ENCODE peak calls at places on chromosomes 12 and 14, in four cellular contexts. K, S, U and R are unnamed samples.
A peak's percentile ranks its signal among the peaks of the same experiment; 100 is the strongest.

GRCh38 chr14:50061664-50062437 is 54.5 kb downstream of the VCPKMT start:
- DNase-seq in K (no peak), S (peak; percentile 76), U (peak; percentile 84), R (no peak)

GRCh38 chr12:42698213-42698612 is 108.7 kb upstream of the PRICKLE1 start:
- DNase-seq in K (no peak), S (no peak), U (no peak), R (no peak)

GRCh38 chr14:78405071-78405856 is 235.1 kb downstream of the NRXN3 start:
- DNase-seq in K (no peak), S (no peak), U (no peak), R (no peak)

GRCh38 chr14:67446371-67447032 is 34.5 kb upstream of the PLEK2 start:
- DNase-seq in K (no peak), S (no peak), U (no peak), R (no peak)

GRCh38 chr12:77845831-77846230 is 15.1 kb downstream of the NAV3 start:
- DNase-seq in K (no peak), S (no peak), U (no peak), R (no peak)

GRCh38 chr14:43894534-43894933 is 612.5 kb downstream of the FSCB start:
- DNase-seq in K (no peak), S (no peak), U (no peak), R (no peak)

GRCh38 chr12:132685400-132685799 is 1.7 kb downstream of the POLE start:
- DNase-seq in K (no peak), S (no peak), U (no peak), R (no peak)

GRCh38 chr12:105085537-105085936 is 1.3 kb upstream of the ALDH1L2 start:
- DNase-seq in K (no peak), S (no peak), U (no peak), R (no peak)

GRCh38 chr14:72500234-72500838 is 393.6 kb downstream of the DPF3 start:
- DNase-seq in K (no peak), S (no peak), U (no peak), R (no peak)

GRCh38 chr12:52059582-52060497 is 8.6 kb downstream of the NR4A1 start:
- DNase-seq in K (no peak), S (no peak), U (no peak), R (no peak)

GRCh38 chr14:36512585-36513003 is 7.4 kb downstream of the NKX2-1 start:
- DNase-seq in K (no peak), S (no peak), U (no peak), R (no peak)

GRCh38 chr14:73786942-73787759 is 64.5 kb upstream of the PTGR2 start:
- DNase-seq in K (peak; percentile 81), S (no peak), U (no peak), R (no peak)

GRCh38 chr12:70247653-70248199 is 4.5 kb downstream of the CNOT2 start:
- DNase-seq in K (no peak), S (no peak), U (no peak), R (no peak)

GRCh38 chr14:98960617-98961013 is 311.4 kb downstream of the BCL11B start:
- DNase-seq in K (no peak), S (no peak), U (no peak), R (no peak)

GRCh38 chr12:21988619-21989018 is 47.4 kb upstream of the ABCC9 start:
- DNase-seq in K (no peak), S (no peak), U (no peak), R (no peak)

GRCh38 chr14:68549966-68550705 is 242.7 kb downstream of the ZFP36L1 start:
- DNase-seq in K (peak; percentile 41), S (no peak), U (no peak), R (no peak)

GRCh38 chr14:31283153-31283552 is 75.6 kb upstream of the HECTD1 start:
- DNase-seq in K (no peak), S (no peak), U (no peak), R (no peak)

GRCh38 chr14:81062816-81063215 is 107.4 kb downstream of the TSHR start:
- DNase-seq in K (peak; percentile 50), S (peak; percentile 10), U (peak; percentile 1), R (no peak)

GRCh38 chr14:66507181-66507721 is 696 bp upstream of the GPHN start:
- DNase-seq in K (no peak), S (no peak), U (no peak), R (peak; percentile 5)

GRCh38 chr14:98707522-98707921 is 564.5 kb downstream of the BCL11B start:
- DNase-seq in K (no peak), S (no peak), U (no peak), R (no peak)

GRCh38 chr12:14810953-14811483 is 3.0 kb downstream of the SMCO3 start:
- DNase-seq in K (no peak), S (peak; percentile 44), U (no peak), R (no peak)

GRCh38 chr14:104403421-104404220 is 175.9 kb upstream of the C14orf180 start:
- DNase-seq in K (peak; percentile 44), S (no peak), U (no peak), R (no peak)

GRCh38 chr14:54285030-54285429 is 111.8 kb upstream of the CDKN3 start:
- DNase-seq in K (no peak), S (no peak), U (no peak), R (no peak)

GRCh38 chr12:12441891-12442461 is 85.1 kb downstream of the BORCS5 start:
- DNase-seq in K (no peak), S (no peak), U (no peak), R (no peak)

GRCh38 chr14:89921896-89922548 is 32.5 kb downstream of the EFCAB11 start:
- DNase-seq in K (no peak), S (no peak), U (no peak), R (no peak)

GRCh38 chr14:89918721-89919120 is 35.8 kb downstream of the EFCAB11 start:
- DNase-seq in K (no peak), S (no peak), U (no peak), R (no peak)

GRCh38 chr14:89922549-89922907 is 32.0 kb downstream of the EFCAB11 start:
- DNase-seq in K (no peak), S (no peak), U (no peak), R (no peak)

GRCh38 chr14:89920041-89920440 is 34.5 kb downstream of the EFCAB11 start:
- DNase-seq in K (no peak), S (no peak), U (no peak), R (no peak)

GRCh38 chr14:89921346-89921745 is 33.2 kb downstream of the EFCAB11 start:
- DNase-seq in K (no peak), S (no peak), U (no peak), R (no peak)
- TF ChIP-seq SUZ12 in K (no peak), S (no peak), U (no peak), R (no peak)

DNA sequence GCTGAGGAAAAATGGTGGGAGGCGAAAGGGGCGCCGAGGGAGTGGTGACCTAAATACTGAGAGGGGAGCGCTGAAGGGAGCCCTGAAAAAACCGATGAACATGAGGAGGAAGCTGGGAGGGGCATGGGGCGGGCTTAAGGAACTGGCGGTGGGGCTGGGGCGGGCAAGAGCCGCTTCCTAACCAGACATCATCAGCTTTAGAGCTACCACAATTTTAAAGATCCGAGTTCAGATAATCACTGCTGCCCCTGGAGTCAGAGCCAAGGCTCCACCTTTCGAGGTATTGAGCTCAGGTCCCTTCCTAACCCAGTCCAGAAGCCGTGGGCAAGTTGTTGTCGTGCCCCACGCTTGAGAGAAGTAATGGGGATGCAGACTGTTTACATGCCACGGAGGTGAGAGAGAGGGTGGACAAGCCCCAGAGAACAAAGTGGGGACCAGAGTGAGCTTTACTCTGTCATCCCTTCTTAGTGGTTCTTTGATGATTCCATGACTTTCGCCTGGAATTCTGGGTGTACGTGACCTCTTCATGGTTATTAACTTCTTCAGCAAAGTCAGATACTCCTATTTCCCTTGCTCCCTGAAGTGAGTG is 393 bp downstream of the ORMDL2 start:
- DNase-seq in K (no peak), S (no peak), U (no peak), R (no peak)
- H3K9ac ChIP-seq in K (peak overlapping the region; percentile 78), S (peak overlapping the region; percentile 78), U (peak overlapping the region; percentile 72), R (peak overlapping the region; percentile 83)

GRCh38 chr12:125221602-125222001 is 156.4 kb downstream of the AACS start:
- DNase-seq in K (no peak), S (no peak), U (no peak), R (no peak)

GRCh38 chr12:125218952-125219351 is 153.7 kb downstream of the AACS start:
- DNase-seq in K (no peak), S (no peak), U (no peak), R (no peak)

GRCh38 chr12:125222876-125223275 is 157.6 kb downstream of the AACS start:
- DNase-seq in K (no peak), S (no peak), U (no peak), R (no peak)

GRCh38 chr12:125217308-125217707 is 152.1 kb downstream of the AACS start:
- DNase-seq in K (no peak), S (no peak), U (no peak), R (no peak)

GRCh38 chr12:125220404-125221273 is 155.4 kb downstream of the AACS start:
- DNase-seq in K (no peak), S (no peak), U (no peak), R (no peak)
- TF ChIP-seq SUZ12 in K (no peak), S (no peak), U (no peak), R (no peak)

GRCh38 chr14:100677152-100677924 is 49.4 kb upstream of the DLK1 start:
- DNase-seq in K (no peak), S (peak; percentile 80), U (no peak), R (no peak)

GRCh38 chr14:100680439-100681051 is 46.1 kb upstream of the DLK1 start:
- DNase-seq in K (no peak), S (no peak), U (no peak), R (no peak)

GRCh38 chr14:100677925-100678765 is 48.5 kb upstream of the DLK1 start:
- DNase-seq in K (no peak), S (no peak), U (no peak), R (no peak)

GRCh38 chr14:100679707-100680438 is 46.8 kb upstream of the DLK1 start:
- DNase-seq in K (no peak), S (peak; percentile 83), U (no peak), R (no peak)

GRCh38 chr14:100679170-100679569 is 47.5 kb upstream of the DLK1 start:
- DNase-seq in K (no peak), S (no peak), U (no peak), R (no peak)
- H3K9ac ChIP-seq in K (no peak overlapping the region), S (peak overlapping the region; percentile 28), U (no peak overlapping the region), R (no peak overlapping the region)

GRCh38 chr14:26170885-26171284 is 426.9 kb downstream of the NOVA1 start:
- DNase-seq in K (no peak), S (no peak), U (no peak), R (no peak)

GRCh38 chr14:26175659-26176058 is 422.2 kb downstream of the NOVA1 start:
- DNase-seq in K (no peak), S (no peak), U (no peak), R (no peak)

GRCh38 chr14:26174395-26174794 is 423.4 kb downstream of the NOVA1 start:
- DNase-seq in K (no peak), S (no peak), U (no peak), R (no peak)

DNA sequence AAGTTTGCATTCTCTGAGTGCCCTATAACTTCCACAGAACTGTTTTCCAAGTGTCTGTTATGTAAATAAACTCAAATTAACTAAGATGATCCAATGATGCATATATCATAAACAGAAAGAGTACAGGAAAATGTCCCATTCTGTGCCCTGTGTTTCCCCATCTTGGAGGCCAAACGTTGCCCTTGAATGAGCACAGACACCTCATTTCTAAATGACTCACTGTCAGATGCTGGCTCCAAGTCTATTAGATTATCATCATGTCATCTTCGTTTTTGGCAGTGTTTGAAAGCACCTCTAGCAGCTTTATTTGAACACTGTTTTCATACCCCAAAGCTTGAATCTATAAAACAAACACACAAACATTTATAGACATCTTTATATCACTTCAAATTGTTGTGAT is 424.3 kb downstream of the NOVA1 start:
- DNase-seq in K (no peak), S (no peak), U (no peak), R (no peak)
- TF ChIP-seq SUZ12 in K (no peak), S (no peak), U (no peak), R (no peak)